ENCODE peak calls at places on chromosomes 16 and 17, in five cellular contexts. R is dermis microvascular lymphatic vessel endothelial cell, E is A549, L is GDM1, N is AG09309. Q is an unnamed sample.

GRCh38 chr17:59899099-59899498 is 6.2 kb downstream of the RPS6KB1 start:
- DNase-seq in L (no peak), E (no peak), R (no peak), N (no peak), Q (no peak)

GRCh38 chr17:59684967-59685366 is 22.3 kb downstream of the PTRH2 start:
- DNase-seq in N (no peak), E (no peak), L (no peak), R (no peak), Q (no peak)

GRCh38 chr16:69711115-69711740 is 15.1 kb downstream of the NQO1 start:
- DNase-seq in N (peak; percentile 46), L (no peak), E (no peak), R (no peak), Q (peak; percentile 53)

GRCh38 chr16:53805747-53806146 is 101.8 kb downstream of the FTO start:
- DNase-seq in R (no peak), N (no peak), L (no peak), E (no peak), Q (no peak)

GRCh38 chr16:1171001-1171400 is 18.1 kb downstream of the CACNA1H start:
- DNase-seq in N (no peak), L (no peak), E (no peak), R (no peak), Q (no peak)

GRCh38 chr16:18800674-18801196 is 614 bp downstream of the ARL6IP1 start:
- DNase-seq in N (no peak), R (no peak), E (no peak), L (no peak), Q (no peak)

GRCh38 chr16:11361751-11362742 is 16.8 kb downstream of the RMI2 start:
- DNase-seq in N (no peak), R (no peak), E (no peak), L (peak; percentile 78), Q (no peak)

GRCh38 chr17:32746698-32747097 is 130.2 kb downstream of the MYO1D start:
- DNase-seq in L (no peak), E (no peak), N (peak; percentile 23), R (no peak), Q (no peak)

GRCh38 chr16:166375-167116 is 768 bp downstream of the HBM start:
- DNase-seq in E (no peak), N (no peak), L (no peak), R (no peak), Q (no peak)

GRCh38 chr17:880074-880870 is 98.1 kb downstream of the MRM3 start:
- DNase-seq in E (no peak), N (no peak), R (no peak), L (no peak), Q (no peak)

GRCh38 chr17:76370261-76370993 is 14.0 kb upstream of the SPHK1 start:
- DNase-seq in E (peak; percentile 79), R (peak; percentile 94), N (peak; percentile 92), L (no peak), Q (no peak)

GRCh38 chr17:46191332-46192210 is 1.7 kb downstream of the KANSL1 start:
- DNase-seq in E (peak; percentile 97), L (no peak), R (no peak), N (no peak), Q (peak; percentile 58)

GRCh38 chr16:3186946-3187690 is 886 bp upstream of the OR1F1 start:
- DNase-seq in L (no peak), E (no peak), R (no peak), N (no peak), Q (no peak)

GRCh38 chr16:9090101-9090959 is 1.1 kb upstream of the HAPSTR1 start:
- DNase-seq in N (no peak), L (no peak), R (no peak), E (no peak), Q (peak; percentile 64)

GRCh38 chr16:2884041-2884451 is 1.0 kb downstream of the FLYWCH2 start:
- DNase-seq in N (no peak), E (no peak), R (no peak), L (no peak), Q (no peak)

GRCh38 chr16:17466876-17467275 is 3.9 kb downstream of the XYLT1 start:
- DNase-seq in N (no peak), L (no peak), R (no peak), E (no peak), Q (no peak)

GRCh38 chr17:38868095-38868967 is 1.5 kb upstream of the LASP1 start:
- DNase-seq in N (no peak), L (no peak), R (no peak), E (peak; percentile 59), Q (peak; percentile 52)

GRCh38 chr17:6756425-6757012 is 673 bp downstream of the XAF1 start:
- DNase-seq in E (no peak), N (no peak), R (no peak), L (no peak), Q (no peak)

GRCh38 chr16:48282636-48283263 is 35.4 kb upstream of the ABCC11 start:
- DNase-seq in R (no peak), N (no peak), L (no peak), E (no peak), Q (no peak)

GRCh38 chr16:30958164-30959083 is 870 bp downstream of the SETD1A start:
- DNase-seq in E (peak; percentile 80), N (no peak), L (no peak), R (no peak), Q (no peak)

GRCh38 chr17:78020717-78021108 is 62.2 kb downstream of the TNRC6C start:
- DNase-seq in E (no peak), N (no peak), R (no peak), L (no peak), Q (no peak)

GRCh38 chr17:59840329-59840907 is 52.3 kb downstream of the TUBD1 start:
- DNase-seq in R (no peak), E (no peak), N (no peak), L (no peak), Q (no peak)

GRCh38 chr16:65579050-65579449 is 457.2 kb upstream of the CDH11 start:
- DNase-seq in E (no peak), N (no peak), L (no peak), R (no peak), Q (no peak)

GRCh38 chr17:82424001-82424862 is 5.8 kb upstream of the OGFOD3 start:
- DNase-seq in R (no peak), L (peak; percentile 18), E (no peak), N (no peak), Q (peak; percentile 62)

GRCh38 chr16:66926171-66926570 is 836 bp upstream of the RRAD start:
- DNase-seq in N (no peak), E (no peak), L (no peak), R (no peak), Q (no peak)

GRCh38 chr17:79035686-79036085 is 11.7 kb downstream of the C1QTNF1 start:
- DNase-seq in L (no peak), N (no peak), R (no peak), E (no peak), Q (no peak)

GRCh38 chr16:180101-180920 is at the start of gene HBQ1:
- DNase-seq in R (no peak), E (peak; percentile 73), N (no peak), L (peak; percentile 37), Q (no peak)

GRCh38 chr17:28599311-28600184 is 723 bp upstream of the SPAG5 start:
- DNase-seq in L (peak; percentile 41), N (peak; percentile 74), R (peak; percentile 84), E (peak; percentile 72), Q (peak; percentile 78)

GRCh38 chr16:48318630-48319029 is 66.6 kb downstream of the SIAH1 start:
- DNase-seq in E (no peak), L (peak; percentile 77), R (no peak), N (no peak), Q (no peak)

GRCh38 chr17:47732399-47733046 is 513 bp upstream of the TBX21 start:
- DNase-seq in N (no peak), E (no peak), R (no peak), L (no peak), Q (no peak)

GRCh38 chr16:86025706-86026105 is 126.7 kb downstream of the IRF8 start:
- DNase-seq in R (no peak), L (no peak), E (no peak), N (no peak), Q (no peak)

GRCh38 chr17:79627184-79627765 is 16.4 kb upstream of the RBFOX3 start:
- DNase-seq in E (no peak), N (no peak), R (no peak), L (no peak), Q (no peak)

GRCh38 chr16:84730406-84731106 is 30.8 kb downstream of the USP10 start:
- DNase-seq in N (peak; percentile 76), L (peak; percentile 8), R (peak; percentile 39), E (peak; percentile 82), Q (peak; percentile 71)

GRCh38 chr17:38600416-38600815 is 5.3 kb downstream of the SRCIN1 start:
- DNase-seq in E (no peak), N (no peak), L (no peak), R (no peak), Q (no peak)